ENCODE peak calls at places on chromosome 14, in ten cellular contexts. V is ascending aorta, I is HFFc6, N is fibroblast of mammary gland, T is HFF-Myc, F is GM13976, K is right lobe of liver, J is GM20000, O is lower lobe of right lung, H is GM06990. B is an unnamed sample.

GRCh38 chr14:23578560-23579310 is at the start of gene JPH4:
- DNase-seq in K (no peak), N (no peak), T (no peak), I (no peak), O (no peak), J (no peak), V (no peak), H (no peak), F (no peak), B (no peak)

GRCh38 chr14:68807148-68807600 is 14.3 kb upstream of the ZFP36L1 start:
- DNase-seq in J (peak; percentile 28), T (no peak), I (no peak), O (peak; percentile 57), V (no peak), F (peak; percentile 43), H (no peak), K (no peak), N (peak; percentile 82), B (peak; percentile 71)

GRCh38 chr14:56805992-56806737 is 4.1 kb downstream of the OTX2 start:
- DNase-seq in O (no peak), I (no peak), H (no peak), N (no peak), F (no peak), V (no peak), J (no peak), T (no peak), K (no peak), B (no peak)

GRCh38 chr14:92215579-92215978 is 93.8 kb downstream of the CPSF2 start:
- DNase-seq in O (no peak), T (no peak), N (peak; percentile 13), F (no peak), J (no peak), I (no peak), V (no peak), H (no peak), K (no peak), B (peak; percentile 80)

GRCh38 chr14:70784886-70785285 is 24.4 kb downstream of the MAP3K9 start:
- DNase-seq in I (no peak), V (no peak), O (no peak), F (no peak), H (no peak), N (no peak), J (no peak), T (no peak), K (no peak), B (no peak)

GRCh38 chr14:53226553-53226952 is 73.4 kb upstream of the DDHD1 start:
- DNase-seq in O (no peak), J (no peak), H (no peak), V (no peak), N (peak; percentile 89), I (no peak), F (no peak), K (no peak), T (peak; percentile 2), B (no peak)

GRCh38 chr14:23071975-23072539 is 14.7 kb upstream of the CDH24 start:
- DNase-seq in T (no peak), J (no peak), I (no peak), H (no peak), O (no peak), V (no peak), N (no peak), F (no peak), K (no peak), B (no peak)

GRCh38 chr14:94935901-94936300 is 166.0 kb upstream of the GSC start:
- DNase-seq in F (no peak), K (no peak), N (no peak), V (no peak), T (no peak), J (no peak), I (no peak), O (no peak), H (no peak), B (no peak)

GRCh38 chr14:34331728-34332623 is 130.1 kb downstream of the SPTSSA start:
- DNase-seq in T (peak; percentile 32), K (peak; percentile 77), J (peak; percentile 59), I (peak; percentile 26), N (peak; percentile 55), V (no peak), O (peak; percentile 70), H (peak; percentile 47), F (peak; percentile 59), B (no peak)

GRCh38 chr14:68669101-68669500 is 123.8 kb downstream of the ZFP36L1 start:
- DNase-seq in J (no peak), F (no peak), V (no peak), H (no peak), T (no peak), N (no peak), K (peak; percentile 40), O (no peak), I (no peak), B (no peak)

DNA sequence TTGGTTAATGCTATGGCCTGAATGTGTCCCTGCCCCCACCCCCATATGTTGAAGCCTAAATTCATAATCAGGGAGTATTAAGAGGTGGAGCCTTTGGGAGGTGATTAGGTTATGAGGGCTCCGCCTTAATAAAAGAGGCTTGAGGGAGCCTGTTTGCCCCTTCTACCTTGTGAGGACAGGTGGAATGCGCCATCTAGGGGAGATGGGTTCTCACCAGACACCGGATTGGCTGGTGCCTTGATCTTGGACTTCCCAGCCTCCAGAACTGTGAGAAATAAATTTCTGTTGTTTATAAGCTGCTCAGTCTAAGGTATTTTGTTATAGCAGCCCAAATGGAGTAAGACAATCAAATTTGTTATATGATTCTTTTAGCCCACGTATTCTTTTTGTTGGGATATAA is 148.3 kb downstream of the PTCSC3 start:
- DNase-seq in T (no peak), I (no peak), J (no peak), V (no peak), K (no peak), H (no peak), N (no peak), O (no peak), F (no peak), B (no peak)
- TF ChIP-seq CTCF in T (peak; percentile 24), I (no peak), J (peak; percentile 5), V (no peak), K (no peak), H (peak; percentile 32), N (no peak), O (no peak), F (no peak), B (no peak)

GRCh38 chr14:102317564-102318248 is 1.8 kb upstream of the ZNF839 start:
- DNase-seq in O (no peak), T (no peak), N (peak; percentile 18), V (no peak), F (peak; percentile 17), J (peak; percentile 33), H (no peak), I (no peak), K (no peak), B (no peak)
- TF ChIP-seq CTCF in O (no peak), T (no peak), N (no peak), V (no peak), F (peak; percentile 15), J (no peak), H (peak; percentile 13), I (no peak), K (no peak), B (no peak)

GRCh38 chr14:59582845-59583509 is 6.4 kb upstream of the CCDC175 start:
- DNase-seq in H (no peak), J (no peak), V (no peak), T (no peak), F (no peak), I (no peak), N (no peak), K (no peak), O (peak; percentile 40), B (no peak)
- TF ChIP-seq CTCF in H (peak; percentile 24), J (no peak), V (no peak), T (no peak), F (no peak), I (peak; percentile 27), N (no peak), K (no peak), O (peak; percentile 16), B (peak; percentile 39)

DNA sequence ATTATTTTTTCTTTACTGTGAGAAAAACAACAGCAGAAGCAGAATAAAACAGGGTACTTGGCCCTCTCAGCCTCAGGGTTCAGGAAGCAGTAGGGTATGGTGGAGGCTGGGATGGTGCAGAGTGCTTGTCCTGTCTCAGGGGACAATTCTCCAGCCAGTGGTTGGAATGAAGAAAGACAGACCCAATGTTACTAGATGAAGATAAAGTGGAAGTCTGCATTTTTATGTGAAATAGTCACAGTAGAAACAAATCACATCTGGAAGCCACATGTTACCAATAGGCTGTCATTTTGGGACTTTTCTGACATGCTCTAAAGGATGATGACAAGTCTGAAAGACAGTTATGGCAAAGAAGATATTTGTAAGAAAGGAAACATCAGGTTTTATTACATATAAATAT is 32.3 kb downstream of the PROX2 start:
- DNase-seq in O (no peak), F (no peak), T (peak; percentile 83), V (no peak), K (no peak), N (peak; percentile 85), I (peak; percentile 48), J (no peak), H (no peak), B (no peak)
- TF ChIP-seq CTCF in O (no peak), F (no peak), T (peak; percentile 19), V (no peak), K (no peak), N (peak; percentile 33), I (peak; percentile 32), J (no peak), H (no peak), B (no peak)

DNA sequence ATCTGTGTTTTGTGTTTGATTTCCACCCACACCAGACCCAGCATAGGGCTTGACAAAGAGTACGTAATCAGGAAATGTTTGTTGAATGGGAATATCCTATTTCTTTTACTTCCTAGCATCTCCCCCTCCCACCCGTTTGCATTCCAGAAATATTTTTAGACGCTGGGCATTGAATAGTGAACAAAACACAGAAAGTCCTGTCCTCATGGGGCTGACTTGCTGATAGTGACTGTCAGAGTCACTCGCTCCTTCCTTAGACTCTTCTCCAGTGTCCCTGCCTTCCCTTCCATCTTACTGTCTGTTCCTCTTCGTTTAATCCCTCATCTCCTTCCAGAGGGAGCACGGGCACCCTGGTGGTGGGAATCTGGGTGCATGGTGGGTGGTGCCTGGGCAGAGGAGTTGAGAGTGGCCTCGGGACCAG is 53.6 kb downstream of the SLC25A47 start:
- DNase-seq in N (peak; percentile 31), K (no peak), H (no peak), V (no peak), F (no peak), J (no peak), I (peak; percentile 56), T (no peak), O (no peak), B (peak; percentile 37)
- TF ChIP-seq CTCF in N (peak; percentile 34), K (no peak), H (no peak), V (peak; percentile 11), F (no peak), J (no peak), I (peak; percentile 73), T (peak; percentile 32), O (no peak), B (no peak)

DNA sequence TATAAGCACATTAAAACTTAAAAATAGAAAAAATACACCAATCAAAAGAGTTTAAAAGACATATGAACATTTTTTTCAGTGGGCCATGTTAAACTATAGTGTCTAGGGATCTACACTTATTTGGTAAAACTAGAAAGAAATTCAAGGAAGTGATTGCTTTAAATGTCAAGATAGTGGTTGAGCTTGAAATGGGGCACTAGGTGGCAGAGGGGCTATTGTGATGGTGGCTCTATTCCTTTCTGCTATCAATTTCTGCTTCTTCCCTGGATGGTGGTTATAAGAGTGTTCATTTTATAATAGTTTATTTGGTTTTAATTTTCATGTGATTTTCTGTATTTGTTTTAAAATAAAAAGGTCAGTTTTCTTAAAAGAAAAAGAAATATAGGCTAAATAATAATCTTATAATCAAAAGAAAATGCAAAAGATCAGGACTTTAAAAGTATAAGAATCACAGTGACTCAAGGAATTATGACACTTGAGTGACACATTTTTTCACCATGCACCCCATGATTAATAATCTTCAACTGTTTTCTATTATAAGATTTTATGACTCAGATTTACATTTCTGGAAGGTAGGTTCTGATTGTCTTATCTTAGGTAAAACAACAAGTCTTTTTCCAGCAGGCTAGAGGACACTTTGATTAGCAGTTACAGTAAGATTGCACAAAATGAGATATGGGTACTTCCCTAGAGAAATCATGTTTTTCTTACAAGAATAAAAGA is 137.5 kb downstream of the FSCB start:
- DNase-seq in J (no peak), N (no peak), F (no peak), K (no peak), H (no peak), O (no peak), I (no peak), V (no peak), T (no peak), B (no peak)
- TF ChIP-seq CTCF in J (no peak), N (no peak), F (no peak), K (no peak), H (no peak), O (no peak), I (no peak), V (no peak), T (no peak), B (no peak)

B was measured in CD14-positive monocyte.